ENCODE peak calls at places on chromosomes 5 and 9, in four cellular contexts. L, Q, T and Z are unnamed samples.

GRCh38 chr5:76867827-76868693 is 18.2 kb downstream of the S100Z start:
- DNase-seq in L (no peak), T (peak), Q (peak), Z (peak)

GRCh38 chr5:134503937-134504437 is 21.5 kb upstream of the JADE2 start:
- DNase-seq in Q (peak), T (no peak), L (no peak), Z (peak)

GRCh38 chr5:10736808-10737207 is 24.2 kb downstream of the DAP start:
- DNase-seq in Q (no peak), T (no peak), L (no peak), Z (no peak)

GRCh38 chr5:56815657-56816545 is 552 bp downstream of the MAP3K1 start:
- DNase-seq in L (peak), Q (peak), T (no peak), Z (peak)

GRCh38 chr5:157384971-157385709 is 74.9 kb upstream of the NIPAL4 start:
- DNase-seq in L (peak), T (peak), Q (peak), Z (peak)

GRCh38 chr9:114674076-114674797 is 7.8 kb downstream of the TEX48 start:
- DNase-seq in L (no peak), T (no peak), Q (no peak), Z (no peak)

GRCh38 chr5:33261305-33261704 is 179.5 kb upstream of the TARS1 start:
- DNase-seq in T (peak), Q (peak), L (no peak), Z (no peak)

GRCh38 chr9:14994738-14995137 is 84.5 kb upstream of the FREM1 start:
- DNase-seq in T (no peak), L (no peak), Q (no peak), Z (no peak)

GRCh38 chr5:65037845-65038815 is 269.4 kb downstream of the CWC27 start:
- DNase-seq in T (no peak), Q (no peak), L (no peak), Z (peak)

GRCh38 chr9:35912791-35913400 is 3.6 kb downstream of the SPAAR start:
- DNase-seq in T (no peak), L (no peak), Q (no peak), Z (no peak)

GRCh38 chr9:92489209-92489608 is 6.9 kb upstream of the ASPN start:
- DNase-seq in Q (peak), T (no peak), L (no peak), Z (peak)

GRCh38 chr9:137237759-137238726 is 3.0 kb upstream of the TUBB4B start:
- DNase-seq in Q (no peak), L (no peak), T (no peak), Z (no peak)

GRCh38 chr5:39349484-39349883 is 14.8 kb downstream of the C9 start:
- DNase-seq in L (no peak), T (no peak), Q (no peak), Z (no peak)

GRCh38 chr9:80440724-80441123 is 869.0 kb downstream of the TLE4 start:
- DNase-seq in Q (no peak), L (no peak), T (no peak), Z (no peak)

GRCh38 chr5:150058480-150059126 is 27.8 kb downstream of the CSF1R start:
- DNase-seq in L (peak), Q (peak), T (peak), Z (peak)

GRCh38 chr9:32395483-32396216 is 11.2 kb downstream of the ACO1 start:
- DNase-seq in Q (peak), T (peak), L (peak), Z (peak)

GRCh38 chr9:95005276-95006141 is 279.0 kb downstream of the AOPEP start:
- DNase-seq in L (no peak), T (no peak), Q (no peak), Z (peak)

GRCh38 chr9:101791938-101792337 is 53.5 kb upstream of the GRIN3A start:
- DNase-seq in Q (peak), L (no peak), T (peak), Z (peak)

GRCh38 chr5:137754961-137755762 is 999 bp upstream of the HNRNPA0 start:
- DNase-seq in L (no peak), Q (no peak), T (no peak), Z (no peak)

GRCh38 chr5:125232779-125233230 is 486.4 kb upstream of the ZNF608 start:
- DNase-seq in Q (peak), T (no peak), L (no peak), Z (peak)

GRCh38 chr9:127970401-127971313 is 10.1 kb downstream of the EEIG1 start:
- DNase-seq in Q (no peak), T (no peak), L (no peak), Z (peak)

GRCh38 chr5:15003511-15003920 is 131.9 kb upstream of the ANKH start:
- DNase-seq in L (peak), Q (peak), T (peak), Z (peak)

GRCh38 chr9:5784526-5785315 is 48.2 kb downstream of the ERMP1 start:
- DNase-seq in Q (no peak), T (no peak), L (no peak), Z (no peak)

GRCh38 chr5:394671-395155 is 48.3 kb upstream of the EXOC3 start:
- DNase-seq in T (no peak), Q (no peak), L (peak), Z (no peak)

GRCh38 chr9:132506907-132507669 is 75.3 kb upstream of the BARHL1 start:
- DNase-seq in T (no peak), L (no peak), Q (no peak), Z (no peak)

GRCh38 chr9:93860694-93861658 is 94.2 kb downstream of the BARX1 start:
- DNase-seq in L (no peak), Q (no peak), T (no peak), Z (no peak)

GRCh38 chr9:137055385-137056364 is 1.8 kb upstream of the ENTPD2 start:
- DNase-seq in Q (peak), L (no peak), T (no peak), Z (no peak)

GRCh38 chr9:105690742-105691141 is 3.6 kb upstream of the TMEM38B start:
- DNase-seq in L (no peak), Q (no peak), T (peak), Z (peak)

GRCh38 chr9:133534346-133535284 is at the start of gene ADAMTSL2:
- DNase-seq in L (no peak), Q (peak), T (no peak), Z (no peak)

GRCh38 chr5:98314262-98314661 is 459.2 kb upstream of the RGMB start:
- DNase-seq in L (no peak), T (no peak), Q (peak), Z (peak)

GRCh38 chr5:78627175-78627574 is 21.4 kb downstream of the LHFPL2 start:
- DNase-seq in L (no peak), Q (peak), T (no peak), Z (peak)

GRCh38 chr5:126852104-126852531 is 75.2 kb downstream of the LMNB1 start:
- DNase-seq in T (no peak), Q (peak), L (no peak), Z (no peak)

GRCh38 chr5:6722015-6722414 is 8.8 kb downstream of the TENT4A start:
- DNase-seq in L (peak), T (no peak), Q (peak), Z (no peak)

GRCh38 chr9:131097259-131097947 is 1.1 kb downstream of the AIF1L start:
- DNase-seq in T (no peak), L (no peak), Q (no peak), Z (no peak)

GRCh38 chr5:178130576-178131445 is at the start of gene RMND5B:
- DNase-seq in L (peak), T (peak), Q (peak), Z (peak)

GRCh38 chr9:78438765-78439164 is 141.8 kb downstream of the PSAT1 start:
- DNase-seq in L (no peak), Q (no peak), T (no peak), Z (no peak)

GRCh38 chr9:15182003-15182695 is 124.9 kb downstream of the TTC39B start:
- DNase-seq in Q (no peak), L (no peak), T (no peak), Z (no peak)

GRCh38 chr5:124748687-124749594 is 2.5 kb upstream of the ZNF608 start:
- DNase-seq in L (peak), Q (peak), T (peak), Z (peak)

GRCh38 chr9:79256691-79257213 is 315.0 kb upstream of the TLE4 start:
- DNase-seq in T (no peak), Q (peak), L (no peak), Z (no peak)

DNA sequence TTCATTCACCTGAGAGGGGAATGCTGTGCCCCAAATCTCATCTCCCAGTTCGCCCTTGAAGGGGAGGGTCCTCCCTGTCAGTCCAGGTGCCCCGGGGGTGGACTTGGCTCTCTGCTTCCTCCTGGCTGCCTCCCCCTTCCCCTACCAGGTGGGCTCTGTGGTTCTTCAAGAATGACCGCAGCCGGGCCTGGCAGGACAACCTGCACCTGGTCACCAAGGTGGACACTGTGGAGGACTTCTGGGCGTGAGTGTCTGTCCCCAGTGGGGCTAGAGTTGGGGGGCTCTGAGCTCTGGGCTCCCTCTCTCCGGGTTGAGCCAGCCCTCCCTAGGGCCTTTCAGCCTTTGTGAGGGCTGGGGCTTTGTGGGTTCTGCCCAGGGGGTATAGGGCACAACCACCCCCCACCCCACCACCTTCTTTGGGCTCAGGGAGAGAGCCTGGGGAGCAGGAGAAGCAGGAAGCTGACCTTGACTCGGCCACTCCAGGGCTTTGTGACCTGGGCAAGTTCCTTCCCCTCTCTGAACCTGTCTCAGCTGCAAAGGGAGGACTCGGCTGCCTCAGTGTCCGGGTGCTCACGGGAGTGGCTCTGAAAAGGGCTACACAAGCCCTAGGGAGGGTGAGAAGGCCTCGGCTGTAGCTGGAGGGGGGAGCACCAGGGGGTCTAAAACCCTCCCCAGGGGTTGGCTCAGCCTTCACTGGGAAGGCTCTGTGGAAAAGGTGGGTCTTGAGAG is 3.6 kb upstream of the TSPAN17 start:
- DNase-seq in L (no peak), Q (no peak), T (no peak), Z (no peak)
- H3K4me3 ChIP-seq in L (no peak), Q (no peak), T (no peak), Z (no peak)

GRCh38 chr5:16674750-16675149 is 58.0 kb upstream of the RETREG1 start:
- DNase-seq in T (no peak), L (no peak), Q (no peak), Z (peak)

GRCh38 chr5:16679198-16679597 is 62.4 kb upstream of the RETREG1 start:
- DNase-seq in L (no peak), Q (no peak), T (no peak), Z (no peak)

GRCh38 chr5:16681761-16682335 is 65.1 kb upstream of the RETREG1 start:
- DNase-seq in T (no peak), L (no peak), Q (no peak), Z (no peak)

GRCh38 chr5:16675747-16676255 is 59.0 kb upstream of the RETREG1 start:
- DNase-seq in Q (no peak), L (no peak), T (no peak), Z (no peak)

DNA sequence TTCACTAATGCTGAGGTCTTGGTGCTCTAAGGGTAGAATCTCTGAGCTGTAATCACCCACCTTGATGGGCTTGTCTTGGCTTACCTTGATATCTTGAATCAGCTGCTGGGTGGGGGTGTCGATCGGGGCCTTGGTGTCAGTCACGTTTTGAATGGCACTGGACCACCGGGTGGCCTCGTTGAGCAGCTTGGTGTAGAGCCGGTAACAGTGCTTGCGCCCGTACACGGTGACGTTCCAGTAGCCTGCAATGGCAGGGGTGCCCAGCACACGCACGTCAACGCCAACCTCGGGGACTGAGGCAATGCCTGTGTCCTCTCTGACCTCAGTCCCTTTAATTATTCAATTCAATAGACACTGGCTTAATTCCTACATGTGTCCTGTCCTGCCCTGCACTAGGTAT is 63.1 kb upstream of the RETREG1 start:
- DNase-seq in L (no peak), T (no peak), Q (no peak), Z (no peak)
- TF ChIP-seq CTCF in L (no peak), T (peak), Q (no peak), Z (no peak)

DNA sequence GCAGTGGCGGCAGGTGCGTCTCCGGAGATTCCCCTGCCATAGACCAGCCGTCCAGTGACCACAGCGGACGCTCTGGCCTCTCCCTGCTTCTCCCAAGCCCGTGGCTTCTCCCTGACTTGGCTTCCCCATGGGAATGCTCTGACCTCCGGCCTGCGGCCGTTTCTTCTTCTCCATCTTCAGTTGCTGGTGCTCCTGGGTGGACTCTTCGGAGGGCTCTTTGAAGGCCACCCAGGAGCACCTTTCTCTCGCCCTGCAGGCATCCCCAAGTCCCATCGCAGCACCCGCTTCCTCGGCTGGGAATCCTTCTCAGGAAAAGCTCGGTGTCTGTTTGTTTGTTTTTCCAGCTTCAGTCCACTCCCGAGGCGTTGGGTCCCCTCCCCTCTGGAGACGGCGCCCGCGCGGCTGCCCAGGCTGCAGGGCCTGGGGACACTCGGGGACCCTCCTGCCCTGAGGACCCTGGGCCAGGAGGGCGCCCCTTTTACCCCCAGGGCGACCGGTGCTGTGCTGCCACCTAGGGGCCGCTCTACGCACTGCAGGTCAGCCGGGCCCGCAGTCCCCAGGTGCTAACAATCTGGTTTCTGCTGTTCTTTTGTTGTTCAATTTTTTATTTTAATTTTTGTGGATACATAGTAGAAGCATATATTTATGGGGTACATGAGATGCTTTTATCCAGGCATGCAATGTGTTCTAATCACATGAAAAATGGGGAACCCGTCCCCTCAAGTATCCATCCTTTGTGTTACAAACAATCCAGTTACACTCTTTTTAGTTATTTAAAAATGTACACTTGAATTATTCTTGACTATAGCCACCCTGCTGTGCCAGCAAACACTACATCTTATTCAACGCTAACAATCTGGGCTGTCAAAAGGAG is 197.9 kb upstream of the ADAMTS16 start:
- DNase-seq in L (no peak), T (no peak), Q (no peak), Z (no peak)
- H3K4me3 ChIP-seq in L (no peak), T (no peak), Q (no peak), Z (no peak)

DNA sequence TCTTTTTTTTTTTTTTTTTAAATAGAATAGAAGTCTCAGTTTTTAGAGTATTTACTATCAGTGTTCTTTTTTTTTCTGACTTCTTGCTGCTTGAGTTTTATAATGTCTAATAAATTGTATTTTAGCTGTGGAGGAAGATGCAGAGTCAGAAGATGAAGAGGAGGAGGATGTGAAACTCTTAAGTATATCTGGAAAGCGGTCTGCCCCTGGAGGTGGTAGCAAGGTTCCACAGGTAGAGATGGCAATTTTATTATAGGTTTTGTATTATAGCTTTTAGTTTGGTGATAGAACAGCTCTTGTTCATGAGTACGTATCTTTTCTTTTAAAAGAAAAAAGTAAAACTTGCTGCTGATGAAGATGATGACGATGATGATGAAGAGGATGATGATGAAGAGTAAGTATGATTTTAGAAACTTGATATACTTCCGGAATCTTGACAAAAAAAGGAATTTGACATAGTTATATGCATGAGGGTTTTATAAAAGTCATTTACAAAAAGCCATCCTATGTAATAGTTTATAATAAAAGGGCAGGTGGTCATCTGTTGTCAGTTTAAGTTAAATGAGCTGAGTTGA is 5.0 kb downstream of the NPM1 start:
- DNase-seq in T (no peak), Q (no peak), L (no peak), Z (no peak)
- TF ChIP-seq CTCF in T (no peak), Q (no peak), L (no peak), Z (no peak)

GRCh38 chr5:42994285-42995151 is 45.6 kb downstream of the ANXA2R start:
- DNase-seq in Q (peak), T (peak), L (peak), Z (peak)

GRCh38 chr5:42992035-42992570 is 48.0 kb downstream of the ANXA2R start:
- DNase-seq in Q (peak), L (peak), T (peak), Z (peak)

GRCh38 chr5:42991477-42992034 is 48.6 kb downstream of the ANXA2R start:
- DNase-seq in L (peak), T (no peak), Q (no peak), Z (no peak)

GRCh38 chr5:42995152-42995751 is 44.9 kb downstream of the ANXA2R start:
- DNase-seq in T (no peak), Q (peak), L (no peak), Z (no peak)

DNA sequence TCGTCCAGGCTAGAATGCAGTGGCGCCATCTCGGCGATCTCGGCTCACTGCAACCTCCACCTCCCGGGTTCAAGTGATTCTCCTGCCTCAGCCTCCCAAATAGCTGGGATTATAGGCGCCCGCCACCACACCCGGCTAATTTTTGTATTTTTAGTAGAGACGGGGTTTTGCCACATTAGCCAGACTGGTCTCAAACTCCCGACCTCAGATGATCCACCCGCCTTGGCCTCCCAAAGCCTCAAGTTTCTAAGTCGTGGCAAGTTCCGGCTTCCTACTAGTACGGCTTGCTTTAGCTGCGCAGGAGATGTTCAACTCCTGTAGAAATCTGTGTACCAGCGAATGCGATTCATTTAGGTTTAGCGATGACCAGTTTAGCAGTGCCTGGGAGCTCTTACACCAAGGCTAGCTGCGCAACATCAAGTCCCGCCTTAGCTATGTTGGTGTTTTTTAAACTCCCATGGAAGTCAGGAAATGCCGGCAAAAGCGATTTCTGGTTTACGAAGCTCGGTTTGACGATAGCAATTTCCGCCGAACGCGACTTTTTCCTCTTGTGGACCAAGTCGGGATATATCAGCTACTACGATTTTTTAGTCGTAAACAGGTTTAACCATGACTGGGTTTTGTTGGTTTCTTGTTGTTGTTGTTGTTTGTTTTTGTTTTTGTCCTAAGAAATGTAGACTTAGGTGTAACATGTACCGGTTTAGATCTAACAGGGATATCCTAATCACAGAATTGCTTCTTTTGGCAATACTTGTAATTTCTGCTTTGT is 46.4 kb downstream of the ANXA2R start:
- DNase-seq in Q (peak), L (no peak), T (peak), Z (peak)
- H3K4me3 ChIP-seq in Q (peak), L (peak), T (peak), Z (peak)